ENCODE peak calls at places on chromosomes 5 and 9, in four cellular contexts. X is fibroblast of the conjunctiva; Q is amniotic epithelial cell; H is activated naive CD8-positive, alpha-beta T cell treated with anti-CD3 and anti-CD28 coated beads for 36 hours. D is an unnamed sample.

GRCh38 chr5:92402045-92402444 is 1018.9 kb upstream of the ARRDC3 start:
- DNase-seq in X (no peak), Q (peak; percentile 28), H (no peak), D (no peak)

GRCh38 chr5:97142521-97143254 is at the start of gene LIX1:
- DNase-seq in Q (peak; percentile 58), H (peak; percentile 12), X (peak; percentile 22), D (peak; percentile 58)

GRCh38 chr5:172540099-172540870 is 86.0 kb upstream of the SH3PXD2B start:
- DNase-seq in Q (no peak), H (no peak), X (no peak), D (no peak)

GRCh38 chr5:1663186-1663585 is 136.5 kb downstream of the MRPL36 start:
- DNase-seq in Q (no peak), H (no peak), X (no peak), D (peak; percentile 7)

GRCh38 chr9:13705356-13705755 is 425.9 kb upstream of the MPDZ start:
- DNase-seq in H (no peak), X (no peak), Q (peak; percentile 37), D (no peak)

GRCh38 chr9:127049044-127049443 is 73.4 kb downstream of the ANGPTL2 start:
- DNase-seq in X (peak; percentile 84), Q (peak; percentile 89), H (no peak), D (no peak)

GRCh38 chr5:40680741-40681350 is 1.1 kb downstream of the PTGER4 start:
- DNase-seq in H (peak; percentile 46), Q (no peak), X (no peak), D (peak; percentile 41)

GRCh38 chr5:74316064-74316586 is 324.4 kb downstream of the ENC1 start:
- DNase-seq in H (no peak), Q (peak; percentile 93), X (peak; percentile 68), D (no peak)

GRCh38 chr5:135219239-135219638 is 179.8 kb downstream of the MACROH2A1 start:
- DNase-seq in H (no peak), X (no peak), Q (no peak), D (no peak)

GRCh38 chr5:181114844-181115778 is 15.9 kb downstream of the OR2V1 start:
- DNase-seq in H (no peak), Q (peak; percentile 17), X (no peak), D (no peak)

GRCh38 chr5:149735066-149735465 is 5.0 kb downstream of the PPARGC1B start:
- DNase-seq in X (no peak), Q (no peak), H (no peak), D (no peak)

GRCh38 chr5:1830571-1831228 is 29.5 kb downstream of the NDUFS6 start:
- DNase-seq in Q (no peak), H (no peak), X (no peak), D (no peak)

GRCh38 chr5:169876376-169876775 is 103.9 kb downstream of the INSYN2B start:
- DNase-seq in Q (peak; percentile 67), H (no peak), X (no peak), D (no peak)

GRCh38 chr9:121156263-121156731 is 45.4 kb downstream of the RAB14 start:
- DNase-seq in Q (peak; percentile 35), X (peak; percentile 48), H (peak; percentile 18), D (peak; percentile 68)

GRCh38 chr9:79641055-79641454 is 69.3 kb downstream of the TLE4 start:
- DNase-seq in Q (no peak), X (peak; percentile 1), H (no peak), D (no peak)

GRCh38 chr9:122379340-122379739 is 8.5 kb downstream of the PTGS1 start:
- DNase-seq in Q (no peak), X (no peak), H (no peak), D (no peak)

GRCh38 chr5:28265877-28266276 is 1227.5 kb upstream of the CDH9 start:
- DNase-seq in H (no peak), Q (no peak), X (no peak), D (no peak)

GRCh38 chr9:21350787-21351186 is at the start of gene IFNA6:
- DNase-seq in H (no peak), X (no peak), Q (no peak), D (no peak)

GRCh38 chr9:135105211-135105745 is 17.8 kb downstream of the OLFM1 start:
- DNase-seq in H (no peak), X (no peak), Q (no peak), D (no peak)

GRCh38 chr9:7150153-7150890 is 392.5 kb downstream of the KDM4C start:
- DNase-seq in Q (no peak), X (no peak), H (no peak), D (no peak)

GRCh38 chr9:89223398-89223977 is 44.9 kb upstream of the SHC3 start:
- DNase-seq in Q (no peak), X (no peak), H (no peak), D (no peak)

GRCh38 chr5:148209151-148209550 is 6.3 kb downstream of the SPINK6 start:
- DNase-seq in X (no peak), Q (no peak), H (no peak), D (no peak)

GRCh38 chr5:98349251-98349989 is 424.0 kb upstream of the RGMB start:
- DNase-seq in X (no peak), Q (peak; percentile 51), H (no peak), D (no peak)

GRCh38 chr9:25716220-25716872 is 38.1 kb upstream of the TUSC1 start:
- DNase-seq in Q (peak; percentile 56), H (no peak), X (peak; percentile 47), D (no peak)

GRCh38 chr9:124869466-124869985 is 7.6 kb downstream of the ARPC5L start:
- DNase-seq in Q (no peak), X (no peak), H (peak; percentile 49), D (no peak)

GRCh38 chr5:86709157-86709881 is 91.6 kb downstream of the COX7C start:
- DNase-seq in X (no peak), Q (no peak), H (no peak), D (no peak)

GRCh38 chr5:140694276-140694675 is 3.0 kb downstream of the HARS2 start:
- DNase-seq in H (no peak), X (no peak), Q (peak; percentile 20), D (no peak)

GRCh38 chr5:173644700-173645436 is 28.4 kb upstream of the BOD1 start:
- DNase-seq in X (no peak), Q (peak; percentile 56), H (no peak), D (no peak)

D was measured in GM20000.